ENCODE peak calls at places on chromosomes 16 and 17, in ten cellular contexts. W is fibroblast of lung; G is GOT3; J is AG09319; L is occipital lobe; N is HuH-7; P is non-pigmented ciliary epithelial cell; Z is ureter; S is stimulated activated CD4-positive, alpha-beta T cell treated with anti-CD3 and anti-CD28 coated beads, Interleukin-1b, Interleukin-23, amount 100 ng/mL, for 1 hour; C is effector CD4-positive, alpha-beta T cell. V is an unnamed sample.

GRCh38 chr17:62009220-62009619 is 55.9 kb downstream of the MED13 start:
- DNase-seq in P (no peak), W (no peak), G (no peak), L (no peak), J (no peak), S (no peak), N (no peak), C (no peak), Z (no peak), V (no peak)

GRCh38 chr17:35730400-35731005 is 936 bp upstream of the RASL10B start:
- DNase-seq in W (no peak), C (no peak), Z (peak; percentile 1), S (no peak), J (no peak), G (no peak), N (peak; percentile 4), P (no peak), L (no peak), V (no peak)

GRCh38 chr17:79630120-79630519 is 19.3 kb upstream of the RBFOX3 start:
- DNase-seq in G (no peak), L (no peak), P (no peak), W (no peak), C (no peak), N (no peak), S (no peak), Z (peak; percentile 12), J (no peak), V (no peak)

GRCh38 chr17:29807520-29808361 is 122.3 kb downstream of the SSH2 start:
- DNase-seq in P (peak; percentile 23), G (no peak), C (peak; percentile 70), Z (peak; percentile 67), L (peak; percentile 40), S (peak; percentile 23), W (peak; percentile 44), J (peak; percentile 34), N (peak; percentile 52), V (peak; percentile 78)

GRCh38 chr17:33871720-33872535 is 383.2 kb upstream of the CCL2 start:
- DNase-seq in S (no peak), P (no peak), Z (no peak), W (peak; percentile 85), C (no peak), J (no peak), G (no peak), L (no peak), N (no peak), V (peak; percentile 89)

GRCh38 chr17:17899486-17899885 is 62.7 kb upstream of the SREBF1 start:
- DNase-seq in G (no peak), N (no peak), S (no peak), Z (no peak), W (no peak), J (no peak), C (no peak), P (no peak), L (no peak), V (no peak)

GRCh38 chr17:31096106-31096436 is 1.3 kb downstream of the NF1 start:
- DNase-seq in N (peak; percentile 10), J (no peak), P (no peak), Z (no peak), C (no peak), W (no peak), L (no peak), G (no peak), S (no peak), V (peak; percentile 13)

GRCh38 chr17:72383053-72383847 is 262.4 kb downstream of the SOX9 start:
- DNase-seq in N (no peak), P (no peak), L (no peak), J (no peak), Z (no peak), G (no peak), S (no peak), C (no peak), W (no peak), V (no peak)

GRCh38 chr17:4584125-4584834 is at the start of gene SMTNL2:
- DNase-seq in J (no peak), N (peak; percentile 69), P (no peak), S (no peak), W (no peak), Z (no peak), L (no peak), G (no peak), C (no peak), V (no peak)

GRCh38 chr17:81926451-81927144 is 937 bp downstream of the MAFG start:
- DNase-seq in W (peak; percentile 82), C (peak; percentile 44), J (peak; percentile 65), G (peak; percentile 33), L (no peak), Z (peak; percentile 80), P (no peak), S (no peak), N (peak; percentile 83), V (peak; percentile 69)

GRCh38 chr16:52456368-52456767 is 90.6 kb downstream of the TOX3 start:
- DNase-seq in L (no peak), W (peak; percentile 9), Z (no peak), C (no peak), N (peak; percentile 16), J (no peak), P (no peak), G (no peak), S (no peak), V (no peak)

GRCh38 chr16:15658149-15658548 is 8.1 kb downstream of the NDE1 start:
- DNase-seq in L (no peak), W (no peak), Z (no peak), P (no peak), J (no peak), C (no peak), G (no peak), S (no peak), N (no peak), V (peak; percentile 27)

GRCh38 chr16:62909597-62909996 is 873.4 kb upstream of the CDH8 start:
- DNase-seq in J (no peak), P (no peak), C (no peak), Z (no peak), W (no peak), G (no peak), S (no peak), N (no peak), L (no peak), V (no peak)

GRCh38 chr16:89922884-89923639 is at the start of gene TUBB3:
- DNase-seq in Z (peak; percentile 53), G (peak; percentile 71), C (no peak), S (no peak), W (peak; percentile 80), L (peak; percentile 72), J (peak; percentile 55), P (no peak), N (peak; percentile 99), V (peak; percentile 91)

GRCh38 chr17:57875109-57876022 is 25.5 kb upstream of the MRPS23 start:
- DNase-seq in L (peak; percentile 43), C (no peak), W (peak; percentile 99), N (peak; percentile 82), G (peak; percentile 76), J (peak; percentile 96), P (peak; percentile 92), Z (peak; percentile 83), S (no peak), V (peak; percentile 34)

GRCh38 chr16:47058295-47059086 is 85.0 kb upstream of the DNAJA2 start:
- DNase-seq in P (no peak), C (no peak), L (no peak), G (no peak), S (no peak), W (no peak), Z (no peak), J (no peak), N (peak; percentile 45), V (no peak)

GRCh38 chr17:8066841-8067775 is 20.4 kb downstream of the ALOX12B start:
- DNase-seq in P (no peak), N (no peak), S (no peak), L (no peak), W (no peak), G (no peak), Z (no peak), J (no peak), C (no peak), V (no peak)

GRCh38 chr16:1040346-1040745 is 32.2 kb upstream of the SSTR5 start:
- DNase-seq in C (no peak), S (no peak), J (no peak), Z (no peak), G (no peak), N (no peak), W (no peak), L (no peak), P (no peak), V (no peak)

GRCh38 chr16:61831351-61831933 is 204.8 kb downstream of the CDH8 start:
- DNase-seq in C (no peak), L (no peak), J (no peak), S (no peak), G (no peak), Z (no peak), P (no peak), W (peak; percentile 35), N (no peak), V (no peak)

GRCh38 chr17:36030949-36031348 is 13.2 kb upstream of the CCL23 start:
- DNase-seq in Z (no peak), L (no peak), J (no peak), C (no peak), G (no peak), P (no peak), N (no peak), S (no peak), W (no peak), V (no peak)

GRCh38 chr17:17516315-17516930 is 20.2 kb upstream of the RASD1 start:
- DNase-seq in J (no peak), Z (no peak), C (no peak), S (no peak), L (no peak), G (no peak), N (no peak), P (no peak), W (no peak), V (no peak)

GRCh38 chr16:84788968-84789371 is 30.8 kb upstream of the CRISPLD2 start:
- DNase-seq in J (peak; percentile 88), S (no peak), L (no peak), P (peak; percentile 55), C (no peak), N (no peak), Z (no peak), G (no peak), W (no peak), V (no peak)

GRCh38 chr17:21283482-21284318 is 811 bp upstream of the MAP2K3 start:
- DNase-seq in C (no peak), S (no peak), L (no peak), N (no peak), Z (no peak), P (no peak), W (peak; percentile 58), J (no peak), G (no peak), V (no peak)

V was measured in K562.